ENCODE peak calls at places on chromosomes 7 and 10, in six cellular contexts. One of them, this sample, is unnamed.

GRCh38 chr7:144975882-144976281 is 140.0 kb upstream of the TPK1 start:
- DNase-seq in NCI-H2081: no peak
- DNase-seq in GM13977: no peak
- DNase-seq in activated CD4-positive, alpha-beta T cell treated with anti-CD3 and anti-CD28 coated beads for 36 hours: no peak
- DNase-seq in activated T-helper 1 cell treated with Interleukin-2 at 50 U/mL for 16 hours: no peak
- DNase-seq in NCI-H1092: no peak
- DNase-seq in this sample: no peak

GRCh38 chr7:127620406-127621233 is 2.7 kb upstream of the PAX4 start:
- DNase-seq in NCI-H2081: no peak
- DNase-seq in GM13977: no peak
- DNase-seq in activated CD4-positive, alpha-beta T cell treated with anti-CD3 and anti-CD28 coated beads for 36 hours: no peak
- DNase-seq in activated T-helper 1 cell treated with Interleukin-2 at 50 U/mL for 16 hours: no peak
- DNase-seq in NCI-H1092: no peak
- DNase-seq in this sample: no peak

GRCh38 chr10:114990991-114991390 is 53.0 kb downstream of the TRUB1 start:
- DNase-seq in NCI-H2081: no peak
- DNase-seq in GM13977: no peak
- DNase-seq in activated CD4-positive, alpha-beta T cell treated with anti-CD3 and anti-CD28 coated beads for 36 hours: no peak
- DNase-seq in activated T-helper 1 cell treated with Interleukin-2 at 50 U/mL for 16 hours: no peak
- DNase-seq in NCI-H1092: no peak
- DNase-seq in this sample: no peak

GRCh38 chr10:35040761-35041501 is 49.2 kb downstream of the CUL2 start:
- DNase-seq in NCI-H2081: no peak
- DNase-seq in GM13977: no peak
- DNase-seq in activated CD4-positive, alpha-beta T cell treated with anti-CD3 and anti-CD28 coated beads for 36 hours: no peak
- DNase-seq in activated T-helper 1 cell treated with Interleukin-2 at 50 U/mL for 16 hours: no peak
- DNase-seq in NCI-H1092: no peak
- DNase-seq in this sample: no peak

GRCh38 chr10:61452229-61452651 is 941 bp downstream of the TMEM26 start:
- DNase-seq in NCI-H2081: no peak
- DNase-seq in GM13977: no peak
- DNase-seq in activated CD4-positive, alpha-beta T cell treated with anti-CD3 and anti-CD28 coated beads for 36 hours: peak; percentile 18
- DNase-seq in activated T-helper 1 cell treated with Interleukin-2 at 50 U/mL for 16 hours: no peak
- DNase-seq in NCI-H1092: no peak
- DNase-seq in this sample: no peak

GRCh38 chr7:1459930-1460756 is 873 bp upstream of the MICALL2 start:
- DNase-seq in NCI-H2081: no peak
- DNase-seq in GM13977: peak; percentile 69
- DNase-seq in activated CD4-positive, alpha-beta T cell treated with anti-CD3 and anti-CD28 coated beads for 36 hours: peak; percentile 39
- DNase-seq in activated T-helper 1 cell treated with Interleukin-2 at 50 U/mL for 16 hours: no peak
- DNase-seq in NCI-H1092: no peak
- DNase-seq in this sample: no peak

GRCh38 chr10:69647819-69648218 is 17.8 kb downstream of the FAM241B start:
- DNase-seq in NCI-H2081: no peak
- DNase-seq in GM13977: no peak
- DNase-seq in activated CD4-positive, alpha-beta T cell treated with anti-CD3 and anti-CD28 coated beads for 36 hours: no peak
- DNase-seq in activated T-helper 1 cell treated with Interleukin-2 at 50 U/mL for 16 hours: no peak
- DNase-seq in NCI-H1092: no peak
- DNase-seq in this sample: no peak

GRCh38 chr7:158249692-158250091 is 337.9 kb downstream of the PTPRN2 start:
- DNase-seq in NCI-H2081: no peak
- DNase-seq in GM13977: no peak
- DNase-seq in activated CD4-positive, alpha-beta T cell treated with anti-CD3 and anti-CD28 coated beads for 36 hours: no peak
- DNase-seq in activated T-helper 1 cell treated with Interleukin-2 at 50 U/mL for 16 hours: no peak
- DNase-seq in NCI-H1092: no peak
- DNase-seq in this sample: no peak

GRCh38 chr10:128031216-128031615 is 95.0 kb downstream of the MKI67 start:
- DNase-seq in NCI-H2081: no peak
- DNase-seq in GM13977: no peak
- DNase-seq in activated CD4-positive, alpha-beta T cell treated with anti-CD3 and anti-CD28 coated beads for 36 hours: no peak
- DNase-seq in activated T-helper 1 cell treated with Interleukin-2 at 50 U/mL for 16 hours: no peak
- DNase-seq in NCI-H1092: no peak
- DNase-seq in this sample: no peak

GRCh38 chr7:31094271-31094670 is 42.2 kb downstream of the ADCYAP1R1 start:
- DNase-seq in NCI-H2081: no peak
- DNase-seq in GM13977: no peak
- DNase-seq in activated CD4-positive, alpha-beta T cell treated with anti-CD3 and anti-CD28 coated beads for 36 hours: no peak
- DNase-seq in activated T-helper 1 cell treated with Interleukin-2 at 50 U/mL for 16 hours: no peak
- DNase-seq in NCI-H1092: no peak
- DNase-seq in this sample: no peak

GRCh38 chr10:70722820-70723424 is 50.6 kb downstream of the ADAMTS14 start:
- DNase-seq in NCI-H2081: no peak
- DNase-seq in GM13977: no peak
- DNase-seq in activated CD4-positive, alpha-beta T cell treated with anti-CD3 and anti-CD28 coated beads for 36 hours: no peak
- DNase-seq in activated T-helper 1 cell treated with Interleukin-2 at 50 U/mL for 16 hours: no peak
- DNase-seq in NCI-H1092: no peak
- DNase-seq in this sample: no peak

GRCh38 chr10:31319602-31320178 is 674 bp downstream of the ZEB1 start:
- DNase-seq in NCI-H2081: no peak
- DNase-seq in GM13977: peak; percentile 26
- DNase-seq in activated CD4-positive, alpha-beta T cell treated with anti-CD3 and anti-CD28 coated beads for 36 hours: peak; percentile 48
- DNase-seq in activated T-helper 1 cell treated with Interleukin-2 at 50 U/mL for 16 hours: no peak
- DNase-seq in NCI-H1092: no peak
- DNase-seq in this sample: no peak

GRCh38 chr7:4845740-4846142 is 16.1 kb downstream of the PAPOLB start:
- DNase-seq in NCI-H2081: no peak
- DNase-seq in GM13977: no peak
- DNase-seq in activated CD4-positive, alpha-beta T cell treated with anti-CD3 and anti-CD28 coated beads for 36 hours: no peak
- DNase-seq in activated T-helper 1 cell treated with Interleukin-2 at 50 U/mL for 16 hours: no peak
- DNase-seq in NCI-H1092: no peak
- DNase-seq in this sample: no peak

GRCh38 chr10:69728335-69728861 is 73.3 kb upstream of the COL13A1 start:
- DNase-seq in NCI-H2081: no peak
- DNase-seq in GM13977: no peak
- DNase-seq in activated CD4-positive, alpha-beta T cell treated with anti-CD3 and anti-CD28 coated beads for 36 hours: no peak
- DNase-seq in activated T-helper 1 cell treated with Interleukin-2 at 50 U/mL for 16 hours: no peak
- DNase-seq in NCI-H1092: no peak
- DNase-seq in this sample: no peak

GRCh38 chr10:18157909-18158308 is 17.7 kb downstream of the CACNB2 start:
- DNase-seq in NCI-H2081: no peak
- DNase-seq in GM13977: no peak
- DNase-seq in activated CD4-positive, alpha-beta T cell treated with anti-CD3 and anti-CD28 coated beads for 36 hours: no peak
- DNase-seq in activated T-helper 1 cell treated with Interleukin-2 at 50 U/mL for 16 hours: no peak
- DNase-seq in NCI-H1092: no peak
- DNase-seq in this sample: no peak

GRCh38 chr10:129938460-129938859 is 25.6 kb downstream of the EBF3 start:
- DNase-seq in NCI-H2081: no peak
- DNase-seq in GM13977: no peak
- DNase-seq in activated CD4-positive, alpha-beta T cell treated with anti-CD3 and anti-CD28 coated beads for 36 hours: no peak
- DNase-seq in activated T-helper 1 cell treated with Interleukin-2 at 50 U/mL for 16 hours: no peak
- DNase-seq in NCI-H1092: no peak
- DNase-seq in this sample: no peak

GRCh38 chr7:135253851-135254815 is 20.5 kb downstream of the STRA8 start:
- DNase-seq in NCI-H2081: no peak
- DNase-seq in GM13977: no peak
- DNase-seq in activated CD4-positive, alpha-beta T cell treated with anti-CD3 and anti-CD28 coated beads for 36 hours: no peak
- DNase-seq in activated T-helper 1 cell treated with Interleukin-2 at 50 U/mL for 16 hours: no peak
- DNase-seq in NCI-H1092: no peak
- DNase-seq in this sample: no peak

GRCh38 chr10:132961-133898 is 2.0 kb upstream of the ZMYND11 start:
- DNase-seq in NCI-H2081: no peak
- DNase-seq in GM13977: no peak
- DNase-seq in activated CD4-positive, alpha-beta T cell treated with anti-CD3 and anti-CD28 coated beads for 36 hours: no peak
- DNase-seq in activated T-helper 1 cell treated with Interleukin-2 at 50 U/mL for 16 hours: no peak
- DNase-seq in NCI-H1092: no peak
- DNase-seq in this sample: no peak

GRCh38 chr7:130486114-130486962 is 5.5 kb upstream of the MEST start:
- DNase-seq in NCI-H2081: no peak
- DNase-seq in GM13977: peak; percentile 73
- DNase-seq in activated CD4-positive, alpha-beta T cell treated with anti-CD3 and anti-CD28 coated beads for 36 hours: peak; percentile 77
- DNase-seq in activated T-helper 1 cell treated with Interleukin-2 at 50 U/mL for 16 hours: peak; percentile 20
- DNase-seq in NCI-H1092: peak; percentile 64
- DNase-seq in this sample: peak; percentile 61

GRCh38 chr7:131945948-131946525 is 389.6 kb upstream of the PODXL start:
- DNase-seq in NCI-H2081: no peak
- DNase-seq in GM13977: no peak
- DNase-seq in activated CD4-positive, alpha-beta T cell treated with anti-CD3 and anti-CD28 coated beads for 36 hours: no peak
- DNase-seq in activated T-helper 1 cell treated with Interleukin-2 at 50 U/mL for 16 hours: no peak
- DNase-seq in NCI-H1092: no peak
- DNase-seq in this sample: no peak

GRCh38 chr10:1426786-1427185 is 310.5 kb downstream of the ADARB2 start:
- DNase-seq in NCI-H2081: no peak
- DNase-seq in GM13977: no peak
- DNase-seq in activated CD4-positive, alpha-beta T cell treated with anti-CD3 and anti-CD28 coated beads for 36 hours: no peak
- DNase-seq in activated T-helper 1 cell treated with Interleukin-2 at 50 U/mL for 16 hours: no peak
- DNase-seq in NCI-H1092: no peak
- DNase-seq in this sample: no peak